ENCODE peak calls at places on chromosomes 7 and 10, in seven cellular contexts. T is thoracic aorta, O is cardiac muscle cell, K is stomach, Y is mammary epithelial cell, V is endothelial cell of umbilical vein, S is left ventricle myocardium inferior. J is an unnamed sample.

GRCh38 chr10:119652361-119652760 is 1.2 kb downstream of the BAG3 start:
- DNase-seq in T (no peak), O (peak; percentile 69), K (no peak), Y (peak; percentile 58), V (peak; percentile 77), S (no peak), J (no peak)

GRCh38 chr10:101817542-101818118 is 614 bp downstream of the OGA start:
- DNase-seq in T (peak; percentile 84), O (peak; percentile 97), K (peak; percentile 90), Y (peak; percentile 93), V (peak; percentile 86), S (peak; percentile 91), J (peak; percentile 90)

GRCh38 chr10:76356557-76356956 is 925.1 kb downstream of the LRMDA start:
- DNase-seq in T (no peak), O (no peak), K (no peak), Y (no peak), V (no peak), S (no peak), J (no peak)

GRCh38 chr10:16521311-16522016 is at the start of gene C1QL3:
- DNase-seq in T (no peak), O (peak; percentile 39), K (peak; percentile 36), Y (peak; percentile 27), V (no peak), S (no peak), J (no peak)

GRCh38 chr7:101784275-101785127 is 32.9 kb upstream of the CUX1 start:
- DNase-seq in T (no peak), O (peak; percentile 63), K (no peak), Y (no peak), V (no peak), S (no peak), J (no peak)

GRCh38 chr7:148850564-148850963 is 33.5 kb downstream of the EZH2 start:
- DNase-seq in T (no peak), O (no peak), K (no peak), Y (no peak), V (no peak), S (no peak), J (no peak)

GRCh38 chr7:65927489-65928448 is 54.2 kb downstream of the GUSB start:
- DNase-seq in T (no peak), O (peak; percentile 50), K (no peak), Y (no peak), V (no peak), S (no peak), J (no peak)

GRCh38 chr7:100677308-100678095 is 4.0 kb downstream of the GNB2 start:
- DNase-seq in T (no peak), O (no peak), K (no peak), Y (no peak), V (no peak), S (no peak), J (no peak)

GRCh38 chr10:73874267-73875138 is at the start of gene CAMK2G:
- DNase-seq in T (no peak), O (peak; percentile 84), K (peak; percentile 81), Y (peak; percentile 81), V (peak; percentile 71), S (peak; percentile 86), J (peak; percentile 86)

GRCh38 chr7:41134242-41134872 is 568.5 kb downstream of the INHBA start:
- DNase-seq in T (no peak), O (no peak), K (no peak), Y (peak; percentile 70), V (no peak), S (no peak), J (no peak)

GRCh38 chr10:17616403-17617030 is 657 bp downstream of the HACD1 start:
- DNase-seq in T (peak; percentile 68), O (peak; percentile 74), K (peak; percentile 83), Y (peak; percentile 56), V (peak; percentile 44), S (peak; percentile 86), J (peak; percentile 79)

GRCh38 chr7:117072620-117073118 is 119.4 kb downstream of the ST7 start:
- DNase-seq in T (peak; percentile 52), O (peak; percentile 52), K (peak; percentile 84), Y (peak; percentile 68), V (peak; percentile 89), S (peak; percentile 44), J (peak; percentile 36)

DNA sequence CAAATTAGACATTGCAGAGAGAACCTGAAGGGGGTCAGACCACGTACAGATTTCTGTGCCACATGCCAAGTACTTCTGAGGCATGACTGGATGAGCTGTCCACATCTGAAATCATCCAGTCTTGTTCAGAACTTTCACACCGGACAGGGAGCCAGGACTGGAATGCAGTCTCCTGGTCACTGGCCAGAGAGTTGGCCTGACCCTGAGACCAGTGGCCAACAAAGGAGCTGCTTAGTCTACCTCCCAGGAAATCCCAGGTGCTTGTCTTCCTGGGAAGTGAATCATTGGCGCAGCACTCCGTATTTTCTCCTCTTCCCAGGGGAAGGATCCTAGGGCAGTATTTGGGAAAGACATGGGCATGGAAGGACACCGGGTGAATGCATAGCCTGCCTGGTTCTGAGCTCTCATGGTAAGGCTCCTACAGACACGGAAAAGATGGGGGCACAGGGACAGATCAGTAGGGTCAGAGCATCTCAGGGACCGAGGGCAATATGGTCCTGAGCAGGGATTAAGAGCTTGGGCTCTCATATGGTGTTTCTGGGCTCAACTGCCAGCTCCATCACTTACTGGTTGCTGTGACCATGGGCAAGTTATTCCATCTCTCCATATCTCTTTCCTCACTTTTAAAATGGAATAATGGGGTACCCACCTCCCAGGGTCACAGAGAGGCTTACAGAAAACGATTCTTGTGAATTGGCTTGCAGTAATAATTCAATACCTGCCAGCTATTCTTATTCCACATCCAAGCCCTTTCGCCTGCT is 1.3 kb upstream of the SCD start:
- DNase-seq in T (no peak), O (peak; percentile 74), K (no peak), Y (peak; percentile 32), V (no peak), S (no peak), J (no peak)
- H3K27ac ChIP-seq in T (no peak overlapping the region), O (peak overlapping the region; percentile 95), K (no peak overlapping the region), Y (peak overlapping the region; percentile 71), V (peak overlapping the region; percentile 48), S (no peak overlapping the region), J (no peak overlapping the region)

DNA sequence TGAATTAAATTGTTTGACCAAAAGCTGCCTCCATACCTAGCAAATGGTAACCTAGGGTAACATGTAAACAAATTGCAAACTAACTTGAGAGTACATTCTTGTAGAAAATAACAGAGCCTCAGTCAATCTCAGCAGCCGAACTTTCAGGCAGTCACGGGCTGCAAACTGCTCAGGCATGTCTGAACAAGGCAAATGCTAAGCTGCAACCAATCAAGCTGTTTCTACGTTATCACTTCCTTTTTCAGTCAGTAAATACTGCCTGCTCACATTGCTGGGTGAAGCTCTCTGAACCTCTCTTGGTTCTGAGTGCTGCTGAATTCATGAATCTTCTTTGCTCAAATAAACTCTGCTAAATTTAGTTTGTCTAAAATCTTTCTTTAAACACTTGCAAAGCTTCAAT is 1212.4 kb downstream of the SORCS1 start:
- DNase-seq in T (no peak), O (peak; percentile 55), K (peak; percentile 27), Y (peak; percentile 64), V (no peak), S (no peak), J (no peak)
- H3K4me1 ChIP-seq in T (no peaks in the 10 kb centered on the region), O (peaks cover 9% of the 10 kb centered on the region), K (no peaks in the 10 kb centered on the region), Y (peaks cover 4% of the 10 kb centered on the region), V (no peaks in the 10 kb centered on the region), S (peaks cover 7% of the 10 kb centered on the region), J (no peaks in the 10 kb centered on the region)

GRCh38 chr10:59628965-59629364 is 80.7 kb downstream of the SLC16A9 start:
- DNase-seq in T (no peak), O (no peak), K (no peak), Y (no peak), V (no peak), S (no peak), J (no peak)
- TF ChIP-seq CTCF in T (no peak), O (no peak), K (no peak), Y (no peak), V (no peak), S (no peak), J (no peak)

GRCh38 chr10:53025172-53025651 is 252.6 kb upstream of the MBL2 start:
- DNase-seq in T (no peak), O (peak; percentile 66), K (no peak), Y (no peak), V (peak; percentile 52), S (no peak), J (no peak)

GRCh38 chr10:53023411-53023810 is 250.8 kb upstream of the MBL2 start:
- DNase-seq in T (no peak), O (no peak), K (no peak), Y (no peak), V (no peak), S (no peak), J (no peak)

DNA sequence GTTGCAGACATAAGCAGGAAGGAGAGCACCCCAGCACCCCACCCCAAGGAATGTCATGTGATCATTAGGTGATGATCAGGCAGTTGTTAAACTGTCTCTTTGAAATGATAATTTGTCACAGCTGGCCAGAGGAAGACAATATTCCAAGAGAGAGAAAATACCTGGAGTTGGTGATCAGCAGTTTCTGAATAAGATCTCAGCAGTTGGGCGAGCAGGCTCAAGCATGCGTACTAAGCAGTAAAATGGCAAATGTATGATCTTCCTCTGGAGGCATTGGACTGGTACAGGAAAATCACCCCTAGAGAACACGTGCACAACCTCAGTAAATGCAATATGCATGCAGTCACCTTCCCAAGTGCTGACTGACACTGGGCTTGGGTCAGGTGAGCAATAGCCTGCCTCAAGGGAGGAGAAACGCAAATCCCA is 250.1 kb upstream of the MBL2 start:
- DNase-seq in T (no peak), O (no peak), K (no peak), Y (no peak), V (no peak), S (no peak), J (no peak)
- H3K27ac ChIP-seq in T (no peak overlapping the region), O (no peak overlapping the region), K (no peak overlapping the region), Y (no peak overlapping the region), V (no peak overlapping the region), S (no peak overlapping the region), J (no peak overlapping the region)

GRCh38 chr10:71755179-71755879 is 18.0 kb downstream of the VSIR start:
- DNase-seq in T (no peak), O (no peak), K (no peak), Y (no peak), V (no peak), S (no peak), J (no peak)

GRCh38 chr10:71753960-71754505 is 19.3 kb downstream of the VSIR start:
- DNase-seq in T (no peak), O (no peak), K (no peak), Y (no peak), V (no peak), S (no peak), J (no peak)

GRCh38 chr10:71752391-71753090 is 20.8 kb downstream of the VSIR start:
- DNase-seq in T (no peak), O (no peak), K (no peak), Y (no peak), V (no peak), S (no peak), J (no peak)

GRCh38 chr10:71753091-71753959 is 20.0 kb downstream of the VSIR start:
- DNase-seq in T (no peak), O (no peak), K (no peak), Y (no peak), V (no peak), S (no peak), J (no peak)

GRCh38 chr10:71754562-71754961 is 18.8 kb downstream of the VSIR start:
- DNase-seq in T (no peak), O (no peak), K (no peak), Y (no peak), V (no peak), S (no peak), J (no peak)
- H3K4me1 ChIP-seq in T (no peaks in the 10 kb centered on the region), O (peaks cover 5% of the 10 kb centered on the region), K (peaks cover 26% of the 10 kb centered on the region), Y (peaks cover 13% of the 10 kb centered on the region), V (no peaks in the 10 kb centered on the region), S (peaks cover 92% of the 10 kb centered on the region), J (peaks cover 99% of the 10 kb centered on the region)

J was measured in heart right ventricle.